ENCODE peak calls at places on chromosomes 11 and 22, in nine cellular contexts. One of them, this sample, is unnamed.
A peak's percentile ranks its signal among the peaks of the same experiment; 100 is the strongest.

GRCh38 chr11:28043930-28044709 is 63.8 kb downstream of the KIF18A start:
- DNase-seq in lung: no peak
- DNase-seq in right atrium auricular region: no peak
- DNase-seq in pancreas: no peak
- DNase-seq in IMR-90: peak; percentile 8
- DNase-seq in body of pancreas: no peak
- DNase-seq in AG04450: no peak
- DNase-seq in heart left ventricle: no peak
- DNase-seq in tibial nerve: no peak
- DNase-seq in this sample: no peak

GRCh38 chr11:17389205-17389956 is 922 bp upstream of the KCNJ11 start:
- DNase-seq in IMR-90: peak; percentile 11
- DNase-seq in right atrium auricular region: no peak
- DNase-seq in lung: peak; percentile 82
- DNase-seq in pancreas: peak; percentile 81
- DNase-seq in heart left ventricle: peak; percentile 78
- DNase-seq in body of pancreas: peak; percentile 88
- DNase-seq in tibial nerve: no peak
- DNase-seq in AG04450: no peak
- DNase-seq in this sample: peak; percentile 96

GRCh38 chr11:13638436-13638835 is 30.0 kb upstream of the FAR1 start:
- DNase-seq in IMR-90: no peak
- DNase-seq in heart left ventricle: no peak
- DNase-seq in pancreas: no peak
- DNase-seq in body of pancreas: no peak
- DNase-seq in tibial nerve: no peak
- DNase-seq in right atrium auricular region: no peak
- DNase-seq in AG04450: no peak
- DNase-seq in lung: no peak
- DNase-seq in this sample: no peak

GRCh38 chr11:12066799-12067508 is 43.4 kb upstream of the MICAL2 start:
- DNase-seq in AG04450: no peak
- DNase-seq in right atrium auricular region: no peak
- DNase-seq in heart left ventricle: no peak
- DNase-seq in pancreas: no peak
- DNase-seq in IMR-90: peak; percentile 56
- DNase-seq in tibial nerve: no peak
- DNase-seq in lung: peak; percentile 66
- DNase-seq in body of pancreas: no peak
- DNase-seq in this sample: peak; percentile 60

GRCh38 chr11:131908316-131908715 is 537.9 kb downstream of the NTM start:
- DNase-seq in IMR-90: no peak
- DNase-seq in lung: no peak
- DNase-seq in right atrium auricular region: no peak
- DNase-seq in heart left ventricle: no peak
- DNase-seq in AG04450: no peak
- DNase-seq in body of pancreas: no peak
- DNase-seq in tibial nerve: no peak
- DNase-seq in pancreas: no peak
- DNase-seq in this sample: no peak

GRCh38 chr11:80955588-80955987 is 1514.8 kb upstream of the TENM4 start:
- DNase-seq in IMR-90: no peak
- DNase-seq in heart left ventricle: no peak
- DNase-seq in right atrium auricular region: no peak
- DNase-seq in body of pancreas: no peak
- DNase-seq in AG04450: no peak
- DNase-seq in tibial nerve: no peak
- DNase-seq in pancreas: no peak
- DNase-seq in lung: no peak
- DNase-seq in this sample: no peak

GRCh38 chr22:26047920-26048319 is 121.3 kb upstream of the SEZ6L start:
- DNase-seq in heart left ventricle: no peak
- DNase-seq in lung: no peak
- DNase-seq in pancreas: no peak
- DNase-seq in body of pancreas: no peak
- DNase-seq in tibial nerve: no peak
- DNase-seq in right atrium auricular region: no peak
- DNase-seq in AG04450: no peak
- DNase-seq in IMR-90: no peak
- DNase-seq in this sample: no peak

GRCh38 chr11:14593671-14594070 is 49.9 kb upstream of the PDE3B start:
- DNase-seq in IMR-90: no peak
- DNase-seq in body of pancreas: no peak
- DNase-seq in heart left ventricle: no peak
- DNase-seq in AG04450: no peak
- DNase-seq in lung: no peak
- DNase-seq in tibial nerve: no peak
- DNase-seq in pancreas: no peak
- DNase-seq in right atrium auricular region: no peak
- DNase-seq in this sample: no peak

GRCh38 chr11:2406476-2406875 is 5.9 kb downstream of the TSSC4 start:
- DNase-seq in right atrium auricular region: no peak
- DNase-seq in heart left ventricle: no peak
- DNase-seq in tibial nerve: no peak
- DNase-seq in AG04450: no peak
- DNase-seq in body of pancreas: no peak
- DNase-seq in lung: no peak
- DNase-seq in pancreas: no peak
- DNase-seq in IMR-90: no peak
- DNase-seq in this sample: no peak

GRCh38 chr22:40289991-40290459 is 56.3 kb upstream of the ADSL start:
- DNase-seq in lung: peak; percentile 34
- DNase-seq in IMR-90: no peak
- DNase-seq in heart left ventricle: no peak
- DNase-seq in pancreas: no peak
- DNase-seq in tibial nerve: no peak
- DNase-seq in body of pancreas: no peak
- DNase-seq in right atrium auricular region: no peak
- DNase-seq in AG04450: no peak
- DNase-seq in this sample: no peak

GRCh38 chr11:76348348-76348747 is 32.6 kb downstream of the THAP12 start:
- DNase-seq in right atrium auricular region: no peak
- DNase-seq in AG04450: no peak
- DNase-seq in pancreas: no peak
- DNase-seq in tibial nerve: no peak
- DNase-seq in body of pancreas: no peak
- DNase-seq in heart left ventricle: no peak
- DNase-seq in lung: no peak
- DNase-seq in IMR-90: no peak
- DNase-seq in this sample: no peak

GRCh38 chr11:2551131-2551530 is 106.3 kb downstream of the KCNQ1 start:
- DNase-seq in AG04450: no peak
- DNase-seq in tibial nerve: no peak
- DNase-seq in heart left ventricle: no peak
- DNase-seq in lung: no peak
- DNase-seq in right atrium auricular region: no peak
- DNase-seq in body of pancreas: no peak
- DNase-seq in IMR-90: no peak
- DNase-seq in pancreas: peak; percentile 0
- DNase-seq in this sample: no peak

GRCh38 chr22:42379961-42380537 is 52.2 kb downstream of the NFAM1 start:
- DNase-seq in body of pancreas: no peak
- DNase-seq in IMR-90: no peak
- DNase-seq in right atrium auricular region: no peak
- DNase-seq in tibial nerve: no peak
- DNase-seq in heart left ventricle: no peak
- DNase-seq in lung: no peak
- DNase-seq in AG04450: no peak
- DNase-seq in pancreas: no peak
- DNase-seq in this sample: no peak

GRCh38 chr22:24973867-24974266 is 21.4 kb downstream of the KIAA1671 start:
- DNase-seq in AG04450: no peak
- DNase-seq in pancreas: no peak
- DNase-seq in tibial nerve: no peak
- DNase-seq in IMR-90: no peak
- DNase-seq in heart left ventricle: no peak
- DNase-seq in lung: no peak
- DNase-seq in body of pancreas: no peak
- DNase-seq in right atrium auricular region: no peak
- DNase-seq in this sample: no peak

GRCh38 chr11:12862761-12863469 is 146.2 kb upstream of the RASSF10 start:
- DNase-seq in body of pancreas: no peak
- DNase-seq in tibial nerve: peak; percentile 38
- DNase-seq in AG04450: peak; percentile 73
- DNase-seq in IMR-90: peak; percentile 85
- DNase-seq in right atrium auricular region: no peak
- DNase-seq in pancreas: no peak
- DNase-seq in heart left ventricle: no peak
- DNase-seq in lung: no peak
- DNase-seq in this sample: peak; percentile 52

GRCh38 chr11:4038973-4039372 is 55.6 kb upstream of the RRM1 start:
- DNase-seq in IMR-90: peak; percentile 71
- DNase-seq in right atrium auricular region: no peak
- DNase-seq in heart left ventricle: no peak
- DNase-seq in lung: no peak
- DNase-seq in pancreas: no peak
- DNase-seq in body of pancreas: no peak
- DNase-seq in AG04450: no peak
- DNase-seq in tibial nerve: no peak
- DNase-seq in this sample: no peak

GRCh38 chr11:45928535-45929215 is 6.2 kb downstream of the LARGE2 start:
- DNase-seq in pancreas: no peak
- DNase-seq in right atrium auricular region: no peak
- DNase-seq in AG04450: no peak
- DNase-seq in tibial nerve: no peak
- DNase-seq in body of pancreas: no peak
- DNase-seq in heart left ventricle: no peak
- DNase-seq in lung: no peak
- DNase-seq in IMR-90: no peak
- DNase-seq in this sample: no peak

GRCh38 chr22:17638182-17638431 is 450 bp upstream of the BCL2L13 start:
- DNase-seq in right atrium auricular region: no peak
- DNase-seq in body of pancreas: no peak
- DNase-seq in heart left ventricle: no peak
- DNase-seq in lung: no peak
- DNase-seq in AG04450: no peak
- DNase-seq in pancreas: no peak
- DNase-seq in tibial nerve: no peak
- DNase-seq in IMR-90: no peak
- DNase-seq in this sample: no peak

GRCh38 chr11:30815619-30816018 is 229.5 kb upstream of the MPPED2 start:
- DNase-seq in heart left ventricle: no peak
- DNase-seq in AG04450: no peak
- DNase-seq in IMR-90: no peak
- DNase-seq in lung: no peak
- DNase-seq in body of pancreas: no peak
- DNase-seq in tibial nerve: no peak
- DNase-seq in pancreas: no peak
- DNase-seq in right atrium auricular region: no peak
- DNase-seq in this sample: no peak

GRCh38 chr11:31651208-31651607 is 141.6 kb downstream of the ELP4 start:
- DNase-seq in body of pancreas: no peak
- DNase-seq in heart left ventricle: no peak
- DNase-seq in tibial nerve: no peak
- DNase-seq in lung: no peak
- DNase-seq in right atrium auricular region: no peak
- DNase-seq in AG04450: no peak
- DNase-seq in pancreas: no peak
- DNase-seq in IMR-90: no peak
- DNase-seq in this sample: no peak

GRCh38 chr11:106552694-106553203 is 465.5 kb downstream of the GUCY1A2 start:
- DNase-seq in tibial nerve: no peak
- DNase-seq in IMR-90: no peak
- DNase-seq in heart left ventricle: no peak
- DNase-seq in AG04450: no peak
- DNase-seq in lung: no peak
- DNase-seq in body of pancreas: no peak
- DNase-seq in right atrium auricular region: no peak
- DNase-seq in pancreas: no peak
- DNase-seq in this sample: no peak

GRCh38 chr22:32781695-32782094 is 19.8 kb upstream of the TIMP3 start:
- DNase-seq in pancreas: no peak
- DNase-seq in IMR-90: peak; percentile 57
- DNase-seq in tibial nerve: no peak
- DNase-seq in AG04450: no peak
- DNase-seq in lung: no peak
- DNase-seq in heart left ventricle: no peak
- DNase-seq in right atrium auricular region: no peak
- DNase-seq in body of pancreas: no peak
- DNase-seq in this sample: no peak
- H3K27ac ChIP-seq in pancreas: no peak overlapping the region
- H3K27ac ChIP-seq in IMR-90: peak overlapping the region; percentile 78
- H3K27ac ChIP-seq in tibial nerve: peak overlapping the region; percentile 21
- H3K27ac ChIP-seq in AG04450: no peak overlapping the region
- H3K27ac ChIP-seq in lung: no peak overlapping the region
- H3K27ac ChIP-seq in heart left ventricle: no peak overlapping the region
- H3K27ac ChIP-seq in right atrium auricular region: no peak overlapping the region
- H3K27ac ChIP-seq in body of pancreas: no peak overlapping the region
- H3K27ac ChIP-seq in this sample: no peak overlapping the region

GRCh38 chr11:47980907-47981621 is 705 bp downstream of the PTPRJ start:
- DNase-seq in heart left ventricle: peak; percentile 59
- DNase-seq in body of pancreas: peak; percentile 59
- DNase-seq in IMR-90: peak; percentile 40
- DNase-seq in pancreas: peak; percentile 49
- DNase-seq in lung: peak; percentile 42
- DNase-seq in AG04450: no peak
- DNase-seq in tibial nerve: no peak
- DNase-seq in right atrium auricular region: no peak
- DNase-seq in this sample: peak; percentile 61
- TF ChIP-seq CTCF in heart left ventricle: peak; percentile 14
- TF ChIP-seq CTCF in body of pancreas: peak; percentile 38
- TF ChIP-seq CTCF in IMR-90: peak; percentile 23
- TF ChIP-seq CTCF in pancreas: no peak
- TF ChIP-seq CTCF in lung: no peak
- TF ChIP-seq CTCF in AG04450: no peak
- TF ChIP-seq CTCF in tibial nerve: peak; percentile 19
- TF ChIP-seq CTCF in right atrium auricular region: no peak
- TF ChIP-seq CTCF in this sample: no peak

GRCh38 chr11:19426719-19427066 is 185.9 kb upstream of the E2F8 start:
- DNase-seq in AG04450: no peak
- DNase-seq in lung: no peak
- DNase-seq in pancreas: no peak
- DNase-seq in right atrium auricular region: no peak
- DNase-seq in heart left ventricle: no peak
- DNase-seq in IMR-90: no peak
- DNase-seq in body of pancreas: no peak
- DNase-seq in tibial nerve: no peak
- DNase-seq in this sample: no peak
- H3K27me3 ChIP-seq in AG04450: no peaks in the 10 kb centered on the region
- H3K27me3 ChIP-seq in lung: no peaks in the 10 kb centered on the region
- H3K27me3 ChIP-seq in pancreas: no peaks in the 10 kb centered on the region
- H3K27me3 ChIP-seq in right atrium auricular region: no peaks in the 10 kb centered on the region
- H3K27me3 ChIP-seq in heart left ventricle: no peaks in the 10 kb centered on the region
- H3K27me3 ChIP-seq in IMR-90: no peaks in the 10 kb centered on the region
- H3K27me3 ChIP-seq in body of pancreas: no peaks in the 10 kb centered on the region
- H3K27me3 ChIP-seq in tibial nerve: no peaks in the 10 kb centered on the region
- H3K27me3 ChIP-seq in this sample: no peaks in the 10 kb centered on the region

DNA sequence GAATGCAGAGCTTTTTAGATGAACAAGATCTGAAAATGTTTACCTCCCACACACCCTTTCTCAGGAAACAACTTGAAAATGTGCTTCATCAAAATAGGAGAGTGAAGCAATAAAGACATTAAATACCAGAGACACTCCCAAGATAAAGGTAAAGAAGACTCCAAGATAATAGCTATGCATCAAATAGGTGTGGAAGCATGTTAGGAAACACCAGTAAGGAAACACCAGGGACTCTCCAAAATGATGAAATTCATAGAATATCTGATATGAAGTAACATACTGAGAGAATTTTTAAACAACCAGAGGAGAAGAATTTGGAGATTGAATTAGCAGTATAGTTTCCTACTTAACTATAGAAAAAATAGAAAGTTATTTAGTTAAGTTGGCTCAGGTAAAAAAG is 57.0 kb downstream of the OR10A6 start:
- DNase-seq in IMR-90: no peak
- DNase-seq in right atrium auricular region: no peak
- DNase-seq in body of pancreas: no peak
- DNase-seq in heart left ventricle: no peak
- DNase-seq in AG04450: no peak
- DNase-seq in tibial nerve: no peak
- DNase-seq in pancreas: no peak
- DNase-seq in lung: no peak
- DNase-seq in this sample: no peak
- H3K27ac ChIP-seq in IMR-90: no peak overlapping the region
- H3K27ac ChIP-seq in right atrium auricular region: no peak overlapping the region
- H3K27ac ChIP-seq in body of pancreas: no peak overlapping the region
- H3K27ac ChIP-seq in heart left ventricle: no peak overlapping the region
- H3K27ac ChIP-seq in AG04450: no peak overlapping the region
- H3K27ac ChIP-seq in tibial nerve: no peak overlapping the region
- H3K27ac ChIP-seq in pancreas: no peak overlapping the region
- H3K27ac ChIP-seq in lung: no peak overlapping the region
- H3K27ac ChIP-seq in this sample: no peak overlapping the region